ENCODE peak calls at places on chromosome 17, in eight cellular contexts. Y, F, X, M, W, T, Z and B are unnamed samples. For H3K9me3, the result is how much of the 10 kb centered on the place peaks cover.

GRCh38 chr17:67013891-67014290 is 30.5 kb upstream of the CACNG1 start:
- DNase-seq in M (no peak), F (no peak), T (no peak), W (no peak), Y (no peak), X (no peak), Z (no peak), B (no peak)

GRCh38 chr17:62653002-62653830 is 25.7 kb downstream of the MRC2 start:
- DNase-seq in Y (peak), M (peak), Z (peak), X (peak), W (peak), F (peak), T (peak), B (peak)

GRCh38 chr17:31443386-31443785 is 51.9 kb downstream of the RAB11FIP4 start:
- DNase-seq in F (no peak), X (no peak), Y (no peak), T (no peak), W (no peak), M (no peak), Z (no peak), B (no peak)

GRCh38 chr17:15291674-15292361 is 26.7 kb upstream of the PMP22 start:
- DNase-seq in T (no peak), F (no peak), X (no peak), W (no peak), Y (peak), Z (no peak), M (no peak), B (peak)

GRCh38 chr17:81309140-81309858 is 14.2 kb upstream of the SLC38A10 start:
- DNase-seq in M (peak), Z (no peak), W (peak), X (peak), T (peak), Y (peak), F (peak), B (peak)

GRCh38 chr17:40461774-40462342 is 18.6 kb downstream of the IGFBP4 start:
- DNase-seq in M (no peak), Z (peak), W (no peak), X (no peak), Y (peak), F (peak), T (no peak), B (no peak)

GRCh38 chr17:27564463-27564862 is 66.5 kb upstream of the LGALS9 start:
- DNase-seq in W (no peak), M (no peak), F (no peak), Y (no peak), X (no peak), Z (no peak), T (no peak), B (no peak)

GRCh38 chr17:41308251-41308917 is 725 bp downstream of the KRTAP16-1 start:
- DNase-seq in Y (no peak), X (peak), Z (no peak), F (no peak), M (no peak), W (no peak), T (peak), B (no peak)

DNA sequence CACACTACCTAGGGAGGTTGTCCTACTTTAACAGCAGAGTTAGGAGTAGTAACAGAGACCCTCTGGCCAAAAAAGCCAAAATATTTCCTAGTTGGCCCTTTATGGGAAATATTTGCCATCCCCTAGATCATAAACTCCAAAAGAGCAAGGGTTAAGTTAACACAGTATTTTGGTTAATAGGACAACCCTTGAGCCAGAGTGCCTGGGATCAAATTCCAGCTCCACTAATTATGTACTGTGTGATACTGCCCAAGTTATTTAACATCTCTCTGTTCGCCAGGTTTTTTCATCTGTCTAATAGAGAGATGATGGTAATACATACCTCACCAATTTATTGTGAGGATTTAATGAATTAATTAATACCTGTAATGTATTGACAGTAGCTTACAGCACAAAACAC is 767.4 kb downstream of the KCNJ2 start:
- DNase-seq in W (no peak), F (no peak), M (no peak), Z (no peak), T (no peak), X (no peak), Y (no peak), B (no peak)
- H3K9me3 ChIP-seq in W (under half), F (under half), M (under half), Z (under half), T (under half), X (under half), Y (under half), B (under half)

DNA sequence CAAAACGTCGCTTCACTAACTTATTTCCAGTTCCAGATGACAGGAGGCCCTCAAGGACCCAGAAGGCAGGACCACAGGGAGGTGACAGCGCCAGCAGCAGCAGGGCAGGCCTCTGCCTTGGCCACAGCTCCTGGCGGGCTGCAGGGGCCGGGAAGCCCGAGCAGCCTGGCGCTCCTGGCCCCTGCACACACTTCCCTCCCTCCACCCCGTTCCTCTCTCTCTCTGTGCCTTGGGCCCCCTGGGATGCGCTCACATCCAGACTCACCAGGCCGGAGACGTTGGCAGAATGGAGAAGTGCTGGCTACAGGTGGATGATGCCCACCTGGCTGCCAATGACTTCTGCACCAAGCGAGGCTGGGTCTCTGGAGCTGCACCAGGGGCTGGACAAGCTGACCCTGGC is 12.7 kb downstream of the ZNF594 start:
- DNase-seq in Y (no peak), W (no peak), M (no peak), T (no peak), F (no peak), Z (no peak), X (no peak), B (no peak)
- H3K9me3 ChIP-seq in Y (under half), W (under half), M (half or more), T (under half), F (half or more), Z (under half), X (half or more), B (under half)

GRCh38 chr17:1915889-1916288 is 86.1 kb downstream of the RPA1 start:
- DNase-seq in M (no peak), F (no peak), T (peak), Z (no peak), W (no peak), X (no peak), Y (no peak), B (no peak)
- H3K9me3 ChIP-seq in M (under half), F (under half), T (under half), Z (under half), W (under half), X (under half), Y (under half), B (under half)

DNA sequence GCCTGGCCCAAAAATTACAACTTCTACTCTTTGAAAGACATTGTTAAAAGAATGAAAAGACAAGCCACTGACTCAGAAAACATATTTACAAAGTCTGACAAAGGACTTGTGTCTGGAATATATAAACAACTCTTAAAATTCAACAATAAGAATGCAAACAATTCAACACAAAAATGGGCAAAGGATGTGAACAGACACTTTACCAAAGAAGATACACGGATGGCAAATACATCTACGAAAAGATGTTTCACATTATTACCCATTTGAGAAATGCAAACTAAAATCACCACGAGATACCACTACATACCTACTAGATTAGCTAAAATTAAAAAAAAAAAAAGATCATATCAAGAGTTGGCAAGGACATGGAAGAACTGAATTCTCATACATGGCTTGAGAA is 80.8 kb upstream of the METRNL start:
- DNase-seq in Z (no peak), X (no peak), Y (no peak), M (no peak), F (no peak), T (no peak), W (no peak), B (no peak)
- H3K9me3 ChIP-seq in Z (under half), X (under half), Y (under half), M (under half), F (under half), T (under half), W (under half), B (under half)

DNA sequence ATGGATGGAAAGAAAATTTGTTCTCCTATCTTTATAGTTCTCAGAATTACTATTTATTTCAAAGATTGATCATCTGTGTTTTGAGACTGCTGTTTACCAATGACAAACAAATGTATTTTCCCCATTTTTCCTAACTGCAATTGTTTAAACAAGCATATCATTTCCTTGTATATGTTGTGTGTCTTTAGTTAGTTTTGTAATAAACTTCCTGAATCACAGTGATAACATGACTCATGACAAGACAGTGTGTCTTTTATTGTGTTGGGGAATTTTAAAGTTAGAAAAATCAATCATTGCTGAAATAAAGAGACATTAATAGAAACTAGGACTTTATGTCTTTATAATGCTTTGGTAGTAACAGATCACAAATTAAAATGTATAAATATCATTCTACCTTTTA is 348.5 kb downstream of the KCNJ2 start:
- DNase-seq in X (no peak), Z (no peak), M (no peak), F (no peak), Y (peak), W (no peak), T (no peak), B (no peak)
- H3K9me3 ChIP-seq in X (under half), Z (under half), M (under half), F (under half), Y (under half), W (under half), T (under half), B (under half)